ENCODE peak calls at places on chromosomes 13 and 19, in nine cellular contexts. E is tibial artery, Z is colonic mucosa, I is ELF-1, A is GF-D8, R is amniotic stem cell, F is testis, Q is AG09319, K is HEK293T. D is an unnamed sample.

GRCh38 chr13:106560791-106561190 is 7.1 kb downstream of the ARGLU1 start:
- DNase-seq in E (no peak), Z (no peak), I (no peak), A (no peak), R (no peak), F (no peak), Q (no peak), K (no peak), D (no peak)

GRCh38 chr13:112657850-112658445 is 31.9 kb upstream of the ATP11A start:
- DNase-seq in E (no peak), Z (no peak), I (peak; percentile 86), A (no peak), R (peak; percentile 7), F (no peak), Q (no peak), K (no peak), D (peak; percentile 29)

GRCh38 chr13:95650691-95651090 is 6.2 kb upstream of the DZIP1 start:
- DNase-seq in E (no peak), Z (no peak), I (no peak), A (peak; percentile 23), R (no peak), F (no peak), Q (no peak), K (no peak), D (no peak)

GRCh38 chr13:49218493-49219051 is 1.6 kb upstream of the MLNR start:
- DNase-seq in E (no peak), Z (no peak), I (peak; percentile 92), A (no peak), R (no peak), F (no peak), Q (no peak), K (no peak), D (no peak)

GRCh38 chr19:45613926-45614725 is 12.1 kb upstream of the GPR4 start:
- DNase-seq in E (no peak), Z (peak; percentile 83), I (peak; percentile 21), A (peak; percentile 45), R (peak; percentile 88), F (no peak), Q (peak; percentile 60), K (no peak), D (peak; percentile 74)

GRCh38 chr19:38245826-38246498 is 10.2 kb downstream of the PPP1R14A start:
- DNase-seq in E (peak; percentile 60), Z (no peak), I (no peak), A (no peak), R (no peak), F (peak; percentile 70), Q (no peak), K (no peak), D (no peak)

GRCh38 chr19:33094504-33095067 is 13.6 kb downstream of the GPATCH1 start:
- DNase-seq in E (no peak), Z (peak; percentile 41), I (no peak), A (no peak), R (no peak), F (no peak), Q (no peak), K (no peak), D (no peak)

GRCh38 chr13:57633950-57634828 is 2.6 kb downstream of the PCDH17 start:
- DNase-seq in E (peak; percentile 25), Z (no peak), I (peak; percentile 27), A (no peak), R (no peak), F (peak; percentile 24), Q (no peak), K (no peak), D (no peak)

GRCh38 chr19:56639217-56639616 is 3.7 kb upstream of the SMIM17 start:
- DNase-seq in E (no peak), Z (no peak), I (peak; percentile 7), A (no peak), R (no peak), F (no peak), Q (no peak), K (no peak), D (no peak)

GRCh38 chr13:59384154-59384553 is 779.6 kb downstream of the DIAPH3 start:
- DNase-seq in E (no peak), Z (no peak), I (no peak), A (no peak), R (no peak), F (no peak), Q (no peak), K (no peak), D (no peak)

GRCh38 chr19:29630661-29631060 is 24.6 kb downstream of the POP4 start:
- DNase-seq in E (no peak), Z (no peak), I (peak; percentile 77), A (no peak), R (no peak), F (no peak), Q (no peak), K (no peak), D (no peak)